ENCODE peak calls at places on chromosome 19, in eight cellular contexts. K is right lobe of liver, I is colonic mucosa, V is BJ, N is ascending aorta, H is pancreas, J is body of pancreas, T is tibial nerve. Y is an unnamed sample.

GRCh38 chr19:5094768-5095567 is 126.1 kb downstream of the KDM4B start:
- DNase-seq in V (no peak), T (no peak), K (no peak), N (no peak), J (no peak), I (no peak), H (no peak), Y (no peak)

GRCh38 chr19:5624154-5624663 is 1.3 kb downstream of the SAFB start:
- DNase-seq in I (peak; percentile 58), V (no peak), H (peak; percentile 33), J (peak; percentile 75), K (peak; percentile 68), T (peak; percentile 29), N (no peak), Y (no peak)

GRCh38 chr19:5719274-5719960 is 529 bp downstream of the LONP1 start:
- DNase-seq in N (no peak), I (no peak), K (no peak), V (no peak), T (no peak), J (no peak), H (no peak), Y (no peak)

GRCh38 chr19:30689474-30689873 is 317.3 kb downstream of the ZNF536 start:
- DNase-seq in T (no peak), N (no peak), V (no peak), H (no peak), J (no peak), I (no peak), K (no peak), Y (no peak)

GRCh38 chr19:30078381-30078910 is 136.4 kb downstream of the URI1 start:
- DNase-seq in V (no peak), K (no peak), N (no peak), J (no peak), H (no peak), T (no peak), I (no peak), Y (no peak)

GRCh38 chr19:3249408-3249807 is 24.9 kb downstream of the CELF5 start:
- DNase-seq in H (no peak), N (no peak), J (no peak), K (no peak), T (no peak), I (no peak), V (no peak), Y (peak; percentile 10)

GRCh38 chr19:6753178-6754031 is 13.8 kb downstream of the SH2D3A start:
- DNase-seq in H (peak; percentile 29), I (peak; percentile 94), J (peak; percentile 64), K (peak; percentile 87), N (no peak), V (no peak), T (peak; percentile 72), Y (peak; percentile 72)

GRCh38 chr19:13902993-13903555 is 2.8 kb downstream of the BRME1 start:
- DNase-seq in V (no peak), N (no peak), H (no peak), J (no peak), K (no peak), I (no peak), T (no peak), Y (peak; percentile 20)

GRCh38 chr19:36009220-36009619 is 607 bp upstream of the SYNE4 start:
- DNase-seq in I (peak; percentile 72), N (no peak), H (peak; percentile 58), V (no peak), T (peak; percentile 42), J (peak; percentile 78), K (peak; percentile 75), Y (peak; percentile 75)

GRCh38 chr19:45883881-45884681 is 1.9 kb downstream of the IRF2BP1 start:
- DNase-seq in V (no peak), H (peak; percentile 54), I (no peak), N (no peak), T (no peak), J (peak; percentile 44), K (no peak), Y (no peak)

GRCh38 chr19:45882652-45883585 is 3.0 kb downstream of the IRF2BP1 start:
- DNase-seq in J (peak; percentile 99), V (peak; percentile 34), N (no peak), I (peak; percentile 93), H (peak; percentile 97), T (peak; percentile 79), K (peak; percentile 93), Y (peak; percentile 97)

GRCh38 chr19:45884682-45885555 is 1.0 kb downstream of the IRF2BP1 start:
- DNase-seq in N (no peak), V (no peak), J (peak; percentile 40), T (no peak), K (peak; percentile 54), I (no peak), H (peak; percentile 54), Y (no peak)

GRCh38 chr19:45881909-45882528 is 3.9 kb downstream of the IRF2BP1 start:
- DNase-seq in V (no peak), H (peak; percentile 88), T (no peak), N (no peak), J (peak; percentile 89), K (peak; percentile 73), I (peak; percentile 86), Y (peak; percentile 61)

DNA sequence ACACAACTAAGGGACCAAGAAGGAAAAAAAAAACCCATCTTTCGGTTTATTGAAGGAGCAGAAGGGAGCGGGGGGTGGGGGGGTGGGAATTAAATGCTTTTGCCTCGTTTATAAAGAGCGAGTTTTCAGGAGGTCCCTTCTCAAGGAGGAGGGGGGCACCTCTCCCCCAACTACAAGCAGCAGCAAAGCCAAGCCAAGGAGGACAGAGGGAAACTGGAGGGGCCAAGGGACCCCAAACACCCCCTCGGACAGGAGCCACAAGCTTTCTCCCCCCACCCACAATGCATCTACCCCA is 2.4 kb downstream of the IRF2BP1 start:
- DNase-seq in K (no peak), H (no peak), V (no peak), I (no peak), N (no peak), T (no peak), J (no peak), Y (no peak)
- TF ChIP-seq CTCF in K (peak; percentile 20), H (no peak), V (no peak), I (peak; percentile 47), N (no peak), T (no peak), J (no peak), Y (no peak)

DNA sequence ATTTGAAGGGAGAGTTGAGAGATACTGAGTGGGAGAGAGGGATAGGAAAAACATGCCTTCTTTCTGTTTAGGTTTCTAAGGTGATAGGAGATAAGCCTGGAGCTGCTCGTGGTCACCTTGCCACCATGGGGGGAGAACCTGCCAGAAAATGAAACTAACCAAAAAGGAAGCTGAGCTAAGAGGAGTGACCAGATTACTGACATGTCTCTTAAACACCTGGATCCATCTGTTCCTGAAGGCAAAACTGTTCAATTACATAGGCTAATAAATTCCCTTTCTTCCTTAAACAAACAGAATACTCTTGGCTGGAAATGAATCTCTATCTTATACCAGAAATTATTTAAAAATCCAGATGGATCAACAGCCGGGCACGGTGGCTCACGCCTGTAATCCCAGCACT is 27.3 kb downstream of the ZNF473 start:
- DNase-seq in V (no peak), I (no peak), N (no peak), H (no peak), T (no peak), J (no peak), K (no peak), Y (no peak)
- TF ChIP-seq CTCF in V (no peak), I (no peak), N (no peak), H (no peak), T (no peak), J (no peak), K (no peak), Y (no peak)

GRCh38 chr19:33997690-33998089 is 174.6 kb upstream of the LSM14A start:
- DNase-seq in N (no peak), J (no peak), I (no peak), K (no peak), V (no peak), T (no peak), H (no peak), Y (no peak)

GRCh38 chr19:33998302-33998701 is 174.0 kb upstream of the LSM14A start:
- DNase-seq in K (no peak), T (no peak), J (peak; percentile 28), I (no peak), H (no peak), N (no peak), V (no peak), Y (no peak)

DNA sequence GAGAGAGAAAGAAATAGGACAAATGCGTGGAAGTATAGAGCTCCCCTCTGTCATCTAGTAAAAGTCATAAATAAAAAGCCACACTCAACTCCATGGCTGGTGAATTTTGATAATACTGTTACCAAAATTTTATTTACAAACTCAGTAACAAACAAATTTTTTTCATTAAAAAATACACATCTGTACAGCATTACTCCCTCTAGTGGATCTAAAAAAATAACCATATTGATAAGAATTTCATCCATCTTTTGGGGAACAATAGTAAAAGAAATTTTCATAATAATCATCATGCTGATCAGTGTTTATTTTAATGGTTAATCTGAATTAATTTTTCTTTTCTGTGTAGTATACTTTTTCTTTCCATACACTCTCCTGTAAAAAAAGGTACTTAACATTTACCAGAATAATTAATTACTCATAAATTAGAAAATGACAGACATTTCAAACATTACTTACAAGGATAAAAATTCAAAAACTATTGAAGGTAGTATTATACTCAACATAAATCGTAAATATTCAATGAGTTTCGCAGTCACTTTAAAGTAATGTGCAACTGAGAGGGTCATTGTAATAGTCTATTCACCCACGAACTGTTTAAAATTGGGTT is 173.5 kb upstream of the LSM14A start:
- DNase-seq in T (no peak), N (no peak), K (no peak), I (no peak), V (no peak), H (no peak), J (no peak), Y (no peak)
- TF ChIP-seq CTCF in T (peak; percentile 23), N (no peak), K (peak; percentile 59), I (peak; percentile 23), V (peak; percentile 20), H (peak; percentile 24), J (peak; percentile 16), Y (peak; percentile 32)

GRCh38 chr19:47435196-47435595 is 15.9 kb upstream of the MEIS3 start:
- DNase-seq in H (no peak), K (no peak), T (no peak), V (no peak), J (no peak), I (no peak), N (no peak), Y (no peak)

GRCh38 chr19:47438793-47439220 is 19.5 kb upstream of the MEIS3 start:
- DNase-seq in T (no peak), V (no peak), N (no peak), J (peak; percentile 42), K (no peak), I (no peak), H (no peak), Y (peak; percentile 69)

GRCh38 chr19:47435883-47436417 is 16.6 kb upstream of the MEIS3 start:
- DNase-seq in V (no peak), H (no peak), I (no peak), T (no peak), K (no peak), J (no peak), N (no peak), Y (no peak)

GRCh38 chr19:47436712-47437401 is 17.5 kb upstream of the MEIS3 start:
- DNase-seq in N (no peak), K (peak; percentile 78), T (peak; percentile 82), J (peak; percentile 91), H (peak; percentile 66), V (no peak), I (peak; percentile 82), Y (peak; percentile 92)

DNA sequence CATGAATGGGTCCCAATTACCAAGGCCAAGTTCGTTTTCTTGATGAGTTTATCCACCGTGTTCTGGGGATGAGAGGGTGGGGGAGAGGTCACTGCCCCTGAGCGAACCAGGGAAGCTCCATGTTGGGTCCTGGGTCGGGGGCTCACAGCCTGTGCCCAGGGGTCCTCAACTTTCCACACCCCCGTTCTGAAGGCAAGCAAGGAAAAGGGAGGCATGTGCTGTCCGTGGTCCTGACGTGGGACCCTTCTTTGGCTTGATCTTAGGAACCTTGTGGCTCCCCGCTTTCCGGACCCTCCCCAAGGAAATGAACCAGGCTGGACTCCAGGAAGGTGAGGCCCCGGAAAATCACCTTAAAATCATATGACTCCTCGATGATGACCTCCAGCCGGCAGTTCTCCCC is 18.2 kb upstream of the MEIS3 start:
- DNase-seq in J (no peak), K (no peak), T (no peak), I (no peak), H (no peak), N (no peak), V (no peak), Y (no peak)
- TF ChIP-seq CTCF in J (no peak), K (no peak), T (no peak), I (no peak), H (no peak), N (no peak), V (no peak), Y (no peak)

Y was measured in Calu3.